ENCODE peak calls at places on chromosomes 12 and 14, in four cellular contexts. Y, K, M and E are unnamed samples.

GRCh38 chr14:24143511-24143910 is 2.1 kb upstream of the EMC9 start:
- DNase-seq in Y (no peak), K (no peak), M (no peak), E (no peak)

GRCh38 chr12:112901271-112901670 is 5.5 kb upstream of the OAS1 start:
- DNase-seq in Y (no peak), K (no peak), M (no peak), E (no peak)

GRCh38 chr14:93013368-93013719 is 90.4 kb downstream of the CHGA start:
- DNase-seq in Y (no peak), K (no peak), M (no peak), E (no peak)

GRCh38 chr14:100546051-100546443 is 41.2 kb downstream of the BEGAIN start:
- DNase-seq in Y (no peak), K (no peak), M (peak; percentile 89), E (no peak)

GRCh38 chr12:120650249-120650690 is 9.8 kb downstream of the CABP1 start:
- DNase-seq in Y (no peak), K (no peak), M (no peak), E (no peak)

GRCh38 chr12:31815096-31815495 is 86.3 kb upstream of the AMN1 start:
- DNase-seq in Y (peak; percentile 28), K (no peak), M (no peak), E (no peak)

GRCh38 chr12:67698711-67699603 is 50.4 kb downstream of the DYRK2 start:
- DNase-seq in Y (no peak), K (peak; percentile 98), M (no peak), E (no peak)

GRCh38 chr14:93150227-93151206 is 34.2 kb downstream of the MOAP1 start:
- DNase-seq in Y (peak; percentile 63), K (no peak), M (no peak), E (no peak)

GRCh38 chr12:70590051-70590450 is 47.2 kb downstream of the PTPRB start:
- DNase-seq in Y (peak; percentile 49), K (no peak), M (peak; percentile 69), E (peak; percentile 81)

GRCh38 chr14:75454963-75455546 is 27.2 kb downstream of the JDP2 start:
- DNase-seq in Y (peak; percentile 15), K (no peak), M (peak; percentile 13), E (no peak)
- TF ChIP-seq CBFB in Y (no peak), K (no peak), M (no peak), E (no peak)

GRCh38 chr12:55974308-55974724 is 438 bp downstream of the RAB5B start:
- DNase-seq in Y (peak; percentile 31), K (no peak), M (no peak), E (peak; percentile 54)
- TF ChIP-seq CBFB in Y (no peak), K (no peak), M (no peak), E (no peak)

GRCh38 chr12:95208678-95209077 is 8.6 kb downstream of the FGD6 start:
- DNase-seq in Y (no peak), K (no peak), M (no peak), E (no peak)
- TF ChIP-seq CBFB in Y (no peak), K (no peak), M (no peak), E (no peak)

GRCh38 chr14:59678352-59678751 is 101.7 kb upstream of the CCDC175 start:
- DNase-seq in Y (no peak), K (no peak), M (no peak), E (no peak)

GRCh38 chr14:59679872-59680271 is 103.3 kb upstream of the CCDC175 start:
- DNase-seq in Y (no peak), K (no peak), M (no peak), E (no peak)

GRCh38 chr14:59675394-59675793 is 98.8 kb upstream of the CCDC175 start:
- DNase-seq in Y (no peak), K (no peak), M (no peak), E (no peak)

DNA sequence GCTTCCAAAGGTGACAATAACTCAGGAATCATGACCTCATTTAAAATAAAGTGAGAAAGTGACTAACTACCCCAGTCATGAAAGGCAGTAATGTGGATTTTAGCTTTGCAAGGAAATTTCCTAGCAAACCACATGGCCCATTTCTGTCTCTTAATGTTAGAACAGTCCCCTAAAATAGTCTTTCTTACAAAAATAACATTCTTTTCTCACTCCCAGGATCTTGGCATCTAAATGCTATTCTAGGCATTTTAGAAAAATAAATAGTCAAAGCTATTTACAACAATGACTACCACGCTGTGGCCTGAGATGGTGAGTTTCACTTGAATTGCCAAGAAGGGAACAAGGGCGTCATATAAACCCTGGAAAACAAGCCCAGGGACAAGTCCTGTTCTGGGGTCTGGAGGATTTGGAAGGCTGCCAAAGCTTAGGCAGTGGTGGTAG is 101.2 kb upstream of the CCDC175 start:
- DNase-seq in Y (no peak), K (no peak), M (no peak), E (no peak)
- TF ChIP-seq CBFB in Y (no peak), K (no peak), M (no peak), E (no peak)